ENCODE peak calls at places on chromosome 10, in five cellular contexts. I, X, B, D and L are unnamed samples.

GRCh38 chr10:71308985-71309384 is 10.1 kb upstream of the SLC29A3 start:
- DNase-seq in I (no peak), X (no peak), B (no peak), D (no peak), L (no peak)

GRCh38 chr10:18681366-18681765 is 22.1 kb downstream of the ARL5B start:
- DNase-seq in I (no peak), X (no peak), B (no peak), D (no peak), L (no peak)

GRCh38 chr10:17756557-17757208 is 4.7 kb downstream of the TMEM236 start:
- DNase-seq in I (no peak), X (no peak), B (peak; percentile 18), D (no peak), L (peak; percentile 53)

GRCh38 chr10:119871881-119872609 is 598 bp downstream of the MCMBP start:
- DNase-seq in I (peak; percentile 46), X (peak; percentile 71), B (no peak), D (peak; percentile 29), L (no peak)

GRCh38 chr10:103470755-103471653 is 8.0 kb downstream of the CALHM3 start:
- DNase-seq in I (no peak), X (no peak), B (no peak), D (peak; percentile 65), L (peak; percentile 95)

GRCh38 chr10:101617102-101617823 is 29.1 kb downstream of the DPCD start:
- DNase-seq in I (no peak), X (peak; percentile 52), B (no peak), D (no peak), L (peak; percentile 33)

GRCh38 chr10:5412277-5412941 is at the start of gene NET1:
- DNase-seq in I (peak; percentile 96), X (peak; percentile 97), B (peak; percentile 80), D (peak; percentile 93), L (peak; percentile 44)

GRCh38 chr10:12874501-12874900 is 127.0 kb downstream of the CCDC3 start:
- DNase-seq in I (no peak), X (no peak), B (no peak), D (no peak), L (no peak)

GRCh38 chr10:97911217-97911616 is 61.6 kb downstream of the GOLGA7B start:
- DNase-seq in I (no peak), X (no peak), B (no peak), D (no peak), L (no peak)

GRCh38 chr10:103166527-103166926 is 26.5 kb downstream of the NT5C2 start:
- DNase-seq in I (no peak), X (no peak), B (no peak), D (no peak), L (no peak)

GRCh38 chr10:60916025-60916424 is 28.0 kb downstream of the RHOBTB1 start:
- DNase-seq in I (peak; percentile 32), X (no peak), B (no peak), D (peak; percentile 42), L (no peak)

GRCh38 chr10:13163859-13164258 is 2.5 kb downstream of the MCM10 start:
- DNase-seq in I (no peak), X (no peak), B (no peak), D (no peak), L (no peak)

GRCh38 chr10:5970527-5970926 is 6.8 kb downstream of the IL15RA start:
- DNase-seq in I (no peak), X (no peak), B (no peak), D (no peak), L (no peak)

GRCh38 chr10:60282771-60283353 is 106.8 kb downstream of the ANK3 start:
- DNase-seq in I (no peak), X (no peak), B (peak; percentile 66), D (peak; percentile 58), L (no peak)

GRCh38 chr10:1156921-1157614 is 100.9 kb downstream of the WDR37 start:
- DNase-seq in I (no peak), X (peak; percentile 23), B (no peak), D (no peak), L (no peak)

GRCh38 chr10:124624456-124624855 is 119.7 kb downstream of the FAM53B start:
- DNase-seq in I (no peak), X (no peak), B (no peak), D (no peak), L (no peak)

GRCh38 chr10:114389429-114389828 is 14.9 kb downstream of the AFAP1L2 start:
- DNase-seq in I (no peak), X (no peak), B (no peak), D (no peak), L (no peak)

GRCh38 chr10:102835007-102835482 is 2.2 kb downstream of the CYP17A1 start:
- DNase-seq in I (peak; percentile 92), X (peak; percentile 86), B (peak; percentile 62), D (peak; percentile 82), L (peak; percentile 20)

GRCh38 chr10:84296071-84296981 is 32.1 kb upstream of the CCSER2 start:
- DNase-seq in I (no peak), X (no peak), B (no peak), D (no peak), L (no peak)

GRCh38 chr10:96275685-96276418 is 4.5 kb upstream of the BLNK start:
- DNase-seq in I (no peak), X (no peak), B (no peak), D (no peak), L (no peak)

GRCh38 chr10:31756131-31757119 is 172.2 kb downstream of the ARHGAP12 start:
- DNase-seq in I (no peak), X (no peak), B (no peak), D (no peak), L (no peak)

GRCh38 chr10:8289186-8289924 is 234.9 kb downstream of the GATA3 start:
- DNase-seq in I (no peak), X (no peak), B (no peak), D (no peak), L (no peak)

GRCh38 chr10:2731940-2732339 is 335.4 kb upstream of the PFKP start:
- DNase-seq in I (no peak), X (no peak), B (no peak), D (no peak), L (no peak)

GRCh38 chr10:2734691-2735090 is 332.7 kb upstream of the PFKP start:
- DNase-seq in I (no peak), X (peak; percentile 34), B (no peak), D (no peak), L (no peak)

GRCh38 chr10:2733278-2733963 is 333.9 kb upstream of the PFKP start:
- DNase-seq in I (no peak), X (no peak), B (no peak), D (no peak), L (no peak)
- TF ChIP-seq FOXM1 in I (no peak), X (no peak), B (no peak), D (no peak), L (no peak)

DNA sequence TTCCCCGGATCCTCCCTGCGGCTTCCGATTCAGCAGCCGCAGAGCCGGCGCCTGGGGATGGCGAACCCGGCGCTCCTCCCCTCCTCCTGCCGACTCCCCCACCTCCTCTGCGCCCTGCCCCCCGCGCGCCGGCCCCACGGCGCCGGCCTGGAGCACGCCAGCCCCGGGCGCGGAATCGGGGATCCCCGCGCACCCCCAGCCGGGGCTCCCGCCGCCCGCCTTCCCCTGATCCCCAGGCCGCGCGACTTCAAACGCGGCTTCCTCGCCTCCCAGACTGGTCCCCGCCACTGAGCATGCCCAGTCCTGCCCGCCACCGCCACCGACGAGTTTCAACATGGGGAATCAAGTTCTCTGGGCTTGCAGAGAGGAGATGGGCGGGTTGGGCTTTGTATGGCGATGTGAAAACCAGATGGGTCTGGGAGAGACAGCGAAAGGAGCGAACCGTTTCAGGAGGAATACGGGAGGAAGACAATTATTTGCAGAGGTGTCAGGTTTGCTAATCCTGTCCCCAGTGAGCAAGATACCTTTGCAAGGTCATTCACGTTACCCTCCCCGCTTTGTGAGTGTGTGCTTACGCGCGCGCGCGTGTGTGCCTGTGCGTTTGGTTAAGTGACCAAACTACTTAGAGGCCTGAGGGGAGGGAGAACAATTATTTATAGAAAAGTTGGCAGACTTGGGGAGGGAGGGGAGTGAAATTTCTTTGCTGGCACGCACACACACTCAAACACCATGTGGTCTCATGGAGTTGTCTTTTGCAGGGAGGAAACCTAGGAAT is at the start of gene PANK1:
- DNase-seq in I (peak; percentile 75), X (peak; percentile 85), B (peak; percentile 73), D (peak; percentile 71), L (peak; percentile 34)
- TF ChIP-seq FOXM1 in I (no peak), X (no peak), B (no peak), D (no peak), L (no peak)

GRCh38 chr10:33706191-33706590 is 371.7 kb upstream of the NRP1 start:
- DNase-seq in I (no peak), X (no peak), B (no peak), D (no peak), L (no peak)
- TF ChIP-seq FOXM1 in I (no peak), X (no peak), B (no peak), D (no peak), L (no peak)

GRCh38 chr10:109978481-109978880 is 29.3 kb upstream of the ADD3 start:
- DNase-seq in I (peak; percentile 64), X (no peak), B (peak; percentile 29), D (peak; percentile 74), L (no peak)
- TF ChIP-seq FOXM1 in I (no peak), X (no peak), B (no peak), D (no peak), L (no peak)

GRCh38 chr10:79320785-79321493 is 26.3 kb upstream of the PPIF start:
- DNase-seq in I (no peak), X (no peak), B (no peak), D (no peak), L (no peak)
- TF ChIP-seq FOXM1 in I (no peak), X (no peak), B (no peak), D (no peak), L (no peak)

GRCh38 chr10:74928742-74929191 is 102.4 kb downstream of the KAT6B start:
- DNase-seq in I (no peak), X (no peak), B (no peak), D (no peak), L (no peak)
- TF ChIP-seq FOXM1 in I (no peak), X (no peak), B (no peak), D (no peak), L (no peak)

GRCh38 chr10:3105905-3106304 is 38.6 kb downstream of the PFKP start:
- DNase-seq in I (no peak), X (no peak), B (no peak), D (no peak), L (no peak)

GRCh38 chr10:3108575-3109105 is 41.3 kb downstream of the PFKP start:
- DNase-seq in I (no peak), X (no peak), B (no peak), D (no peak), L (no peak)

GRCh38 chr10:3108033-3108432 is 40.7 kb downstream of the PFKP start:
- DNase-seq in I (no peak), X (no peak), B (no peak), D (no peak), L (no peak)

GRCh38 chr10:3106908-3107425 is 39.6 kb downstream of the PFKP start:
- DNase-seq in I (no peak), X (no peak), B (no peak), D (no peak), L (no peak)

DNA sequence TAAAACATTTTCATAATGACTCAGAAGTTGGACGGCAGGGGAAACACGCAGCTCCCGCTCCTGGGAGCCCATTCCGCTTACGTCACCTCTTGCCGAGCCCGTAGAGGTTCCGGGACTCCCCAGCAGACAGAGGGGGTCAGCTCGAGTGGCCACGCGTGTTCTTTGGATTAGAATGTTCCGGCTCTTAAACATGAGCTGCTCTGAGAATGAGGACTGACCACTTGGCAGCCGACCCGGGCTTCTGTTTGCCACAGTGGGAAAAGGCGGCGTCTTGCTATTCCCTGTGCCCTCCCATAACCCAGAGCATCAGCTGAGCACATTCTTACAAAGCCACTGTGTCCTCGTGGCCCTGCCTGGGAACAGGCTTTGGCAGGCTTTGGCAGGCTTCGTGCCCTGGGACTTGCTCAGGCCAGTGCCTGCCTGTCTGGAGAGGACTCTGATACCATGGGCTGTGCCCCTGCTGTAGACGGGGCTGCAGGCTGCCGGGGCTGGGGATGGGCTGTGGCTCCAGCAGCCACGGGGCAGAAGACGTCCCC is 40.1 kb downstream of the PFKP start:
- DNase-seq in I (no peak), X (no peak), B (no peak), D (no peak), L (no peak)
- TF ChIP-seq FOXM1 in I (no peak), X (no peak), B (no peak), D (no peak), L (no peak)